ENCODE peak calls at places on chromosomes 11 and 22, in ten cellular contexts. V is uterus, Z is left ventricle myocardium inferior, D is tibial artery, U is brain microvascular endothelial cell, G is psoas muscle, Q is OCI-LY7, Y is cardiac muscle cell, L is body of pancreas, K is left lung. O is an unnamed sample.

GRCh38 chr11:45906096-45906682 is 882 bp downstream of the FREY1 start:
- DNase-seq in K (no peak), V (no peak), G (no peak), Y (no peak), Z (no peak), U (no peak), Q (no peak), D (no peak), L (peak), O (no peak)

GRCh38 chr22:25024895-25025294 is 72.4 kb downstream of the KIAA1671 start:
- DNase-seq in Q (no peak), G (no peak), Y (no peak), K (no peak), Z (no peak), V (no peak), D (no peak), U (no peak), L (no peak), O (no peak)

GRCh38 chr11:128905345-128906184 is 14.4 kb downstream of the KCNJ5 start:
- DNase-seq in Z (no peak), L (peak), Q (no peak), K (no peak), G (peak), V (no peak), Y (peak), U (no peak), D (no peak), O (peak)

GRCh38 chr11:92284558-92284957 is 59.9 kb downstream of the FAT3 start:
- DNase-seq in D (no peak), K (no peak), G (no peak), L (no peak), Y (no peak), Z (peak), U (no peak), V (no peak), Q (no peak), O (no peak)

GRCh38 chr11:29432719-29433325 is 584.0 kb downstream of the KCNA4 start:
- DNase-seq in K (no peak), V (no peak), U (no peak), Q (peak), L (no peak), Y (peak), Z (no peak), D (no peak), G (no peak), O (peak)

GRCh38 chr11:3180869-3181268 is 15.8 kb upstream of the OSBPL5 start:
- DNase-seq in Z (no peak), G (no peak), K (peak), L (no peak), V (no peak), U (no peak), Y (no peak), Q (no peak), D (peak), O (no peak)

GRCh38 chr11:102850973-102851745 is 7.8 kb upstream of the MMP3 start:
- DNase-seq in K (no peak), Q (no peak), D (no peak), V (no peak), L (no peak), U (peak), G (no peak), Y (peak), Z (no peak), O (peak)

GRCh38 chr11:92329137-92329536 is 104.5 kb downstream of the FAT3 start:
- DNase-seq in K (no peak), D (no peak), G (no peak), Y (no peak), U (no peak), L (no peak), Z (no peak), V (no peak), Q (no peak), O (no peak)

GRCh38 chr22:45112136-45112879 is 51.4 kb upstream of the NUP50 start:
- DNase-seq in D (no peak), Y (peak), G (peak), U (peak), Z (no peak), V (no peak), Q (no peak), L (no peak), K (no peak), O (peak)

GRCh38 chr11:83115992-83116641 is 40.8 kb upstream of the PCF11 start:
- DNase-seq in L (no peak), Y (no peak), V (no peak), K (no peak), Q (no peak), Z (no peak), G (no peak), U (no peak), D (no peak), O (no peak)

GRCh38 chr11:116364357-116364756 is 408.4 kb downstream of the BUD13 start:
- DNase-seq in L (no peak), G (no peak), K (no peak), V (no peak), Z (no peak), U (no peak), Y (no peak), Q (no peak), D (no peak), O (no peak)

GRCh38 chr11:6635082-6635932 is 16.1 kb upstream of the TPP1 start:
- DNase-seq in Z (peak), Y (peak), V (peak), D (no peak), L (no peak), U (no peak), G (peak), Q (no peak), K (no peak), O (no peak)

GRCh38 chr11:71914127-71914526 is 14.3 kb downstream of the XNDC1N start:
- DNase-seq in Z (no peak), Y (no peak), U (no peak), Q (no peak), V (no peak), L (no peak), D (no peak), G (no peak), K (no peak), O (no peak)

GRCh38 chr11:64344160-64344559 is 4.2 kb downstream of the CCDC88B start:
- DNase-seq in Y (no peak), L (no peak), K (no peak), D (no peak), V (no peak), G (no peak), U (no peak), Z (no peak), Q (no peak), O (no peak)

GRCh38 chr22:30005213-30005857 is 74.9 kb upstream of the HORMAD2 start:
- DNase-seq in V (peak), D (peak), Z (peak), U (peak), L (peak), K (peak), Q (peak), G (peak), Y (peak), O (peak)

GRCh38 chr22:47647181-47647580 is 884.7 kb downstream of the TBC1D22A start:
- DNase-seq in K (no peak), G (no peak), Z (no peak), Q (no peak), D (no peak), Y (no peak), L (no peak), V (no peak), U (no peak), O (no peak)

GRCh38 chr22:38338772-38339379 is 21.6 kb upstream of the CSNK1E start:
- DNase-seq in L (peak), Y (no peak), K (peak), V (peak), U (no peak), D (no peak), Z (no peak), Q (no peak), G (no peak), O (no peak)

GRCh38 chr22:29348956-29349355 is 33.5 kb upstream of the RASL10A start:
- DNase-seq in G (no peak), Q (no peak), K (no peak), D (no peak), V (no peak), Z (no peak), U (no peak), L (no peak), Y (no peak), O (peak)

GRCh38 chr11:115488945-115489344 is 15.3 kb downstream of the CADM1 start:
- DNase-seq in Q (no peak), U (peak), Z (no peak), Y (no peak), V (no peak), G (no peak), K (no peak), D (no peak), L (no peak), O (no peak)

GRCh38 chr22:46040471-46041465 is 63.8 kb upstream of the WNT7B start:
- DNase-seq in Q (peak), Y (no peak), G (no peak), Z (peak), V (peak), U (no peak), D (peak), L (peak), K (peak), O (no peak)

GRCh38 chr11:68021167-68021787 is 9.2 kb upstream of the NDUFS8 start:
- DNase-seq in G (no peak), K (no peak), V (no peak), Z (no peak), L (peak), Y (no peak), Q (peak), D (no peak), U (no peak), O (no peak)

GRCh38 chr11:108654994-108655631 is 9.8 kb upstream of the DDX10 start:
- DNase-seq in D (no peak), Y (peak), K (no peak), U (peak), Z (no peak), G (no peak), L (peak), Q (peak), V (peak), O (peak)

GRCh38 chr11:72038491-72038890 is 39.8 kb downstream of the IL18BP start:
- DNase-seq in Z (peak), G (peak), Q (no peak), L (peak), V (peak), K (peak), U (peak), D (peak), Y (peak), O (peak)

GRCh38 chr11:26847459-26847858 is 125.6 kb upstream of the SLC5A12 start:
- DNase-seq in Y (peak), D (peak), K (no peak), G (peak), Q (no peak), Z (no peak), U (peak), V (peak), L (no peak), O (no peak)

GRCh38 chr11:75827562-75827961 is 12.6 kb downstream of the UVRAG start:
- DNase-seq in L (no peak), Z (no peak), U (no peak), G (no peak), Q (no peak), D (no peak), V (no peak), K (no peak), Y (peak), O (no peak)

GRCh38 chr11:121441533-121441932 is 10.6 kb upstream of the SORL1 start:
- DNase-seq in Q (no peak), V (no peak), G (no peak), U (no peak), K (no peak), Y (no peak), Z (no peak), L (no peak), D (no peak), O (no peak)

GRCh38 chr11:10625281-10625981 is 57.0 kb upstream of the LYVE1 start:
- DNase-seq in K (no peak), G (no peak), U (no peak), V (no peak), L (no peak), Z (no peak), D (no peak), Y (no peak), Q (no peak), O (no peak)

GRCh38 chr11:10627306-10627705 is 58.8 kb upstream of the LYVE1 start:
- DNase-seq in Z (no peak), V (no peak), Q (no peak), K (no peak), Y (no peak), L (no peak), U (no peak), D (no peak), G (no peak), O (no peak)

GRCh38 chr11:10627816-10628215 is 59.4 kb upstream of the LYVE1 start:
- DNase-seq in Y (no peak), Z (no peak), Q (no peak), G (no peak), V (no peak), L (no peak), D (no peak), U (no peak), K (no peak), O (no peak)

GRCh38 chr11:10623797-10624761 is 55.6 kb upstream of the LYVE1 start:
- DNase-seq in Z (no peak), L (no peak), G (peak), K (peak), U (no peak), D (no peak), Y (peak), Q (peak), V (no peak), O (peak)

DNA sequence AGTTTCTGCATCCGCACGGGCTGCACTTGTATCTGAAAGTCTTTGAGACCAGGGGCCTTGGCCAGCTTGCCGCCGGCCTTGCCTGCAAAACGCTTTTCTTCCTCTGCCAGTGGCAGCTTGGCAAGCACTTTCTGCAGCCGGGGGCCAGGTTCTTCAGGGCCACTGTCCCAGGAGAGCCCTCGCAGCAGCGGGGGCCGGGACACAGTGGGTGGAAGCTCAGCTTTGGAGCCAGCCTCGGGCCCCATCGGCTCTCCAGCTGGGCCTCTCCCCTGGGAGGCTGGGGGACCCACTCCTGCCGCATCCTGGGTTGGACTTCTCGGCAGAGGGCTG is 57.5 kb upstream of the LYVE1 start:
- DNase-seq in Q (no peak), Y (no peak), G (no peak), L (no peak), V (no peak), K (no peak), Z (no peak), U (no peak), D (no peak), O (no peak)
- H3K27ac ChIP-seq in Q (no peak), Y (no peak), G (peak), L (no peak), V (peak), K (no peak), Z (peak), U (no peak), D (peak), O (no peak)

DNA sequence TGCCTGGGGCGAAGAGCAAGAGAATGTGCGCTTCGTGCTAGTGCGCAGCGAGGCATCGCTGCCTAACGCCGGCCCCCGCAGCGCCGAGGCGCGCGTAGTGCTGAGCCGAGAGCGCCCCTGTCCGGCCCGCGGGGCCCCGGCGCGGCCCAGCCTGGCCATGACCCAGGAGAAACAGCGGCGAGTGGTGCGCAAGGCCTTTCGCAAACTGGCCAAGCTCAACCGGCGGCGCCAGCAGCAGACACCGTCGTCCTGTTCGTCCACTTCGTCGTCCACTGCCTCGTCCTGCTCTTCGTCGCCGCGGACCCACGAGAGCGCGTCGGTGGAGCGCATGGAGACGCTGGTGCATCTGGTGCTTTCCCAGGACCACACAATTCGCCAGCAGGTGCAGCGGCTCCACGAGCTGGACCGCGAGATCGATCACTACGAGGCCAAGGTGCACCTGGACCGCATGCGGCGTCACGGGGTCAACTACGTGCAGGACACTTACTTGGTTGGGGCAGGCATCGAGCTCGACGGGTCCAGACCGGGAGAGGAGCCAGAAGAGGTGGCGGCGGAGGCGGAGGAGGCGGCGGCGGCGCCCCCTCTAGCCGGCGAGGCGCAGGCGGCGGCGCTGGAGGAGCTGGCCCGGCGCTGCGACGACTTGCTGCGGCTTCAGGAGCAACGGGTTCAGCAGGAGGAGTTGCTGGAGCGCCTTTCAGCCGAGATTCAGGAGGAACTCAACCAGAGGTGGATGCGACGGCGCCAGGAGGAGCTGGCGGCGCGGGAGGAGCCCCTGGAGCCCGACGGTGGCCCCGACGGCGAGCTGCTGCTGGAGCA is 1.0 kb downstream of the RASSF10 start:
- DNase-seq in V (no peak), Y (peak), Z (no peak), K (no peak), D (no peak), Q (no peak), L (peak), U (no peak), G (peak), O (peak)
- TF ChIP-seq CTCF in V (no peak), Y (peak), Z (no peak), K (no peak), D (no peak), Q (no peak), L (no peak), U (no peak), G (no peak), O (no peak)

GRCh38 chr11:690738-691633 is 4.0 kb downstream of the DEAF1 start:
- DNase-seq in G (no peak), L (no peak), D (no peak), Y (peak), K (no peak), Q (no peak), Z (no peak), V (no peak), U (no peak), O (no peak)

GRCh38 chr11:688681-689080 is 6.3 kb downstream of the DEAF1 start:
- DNase-seq in Y (no peak), Z (no peak), V (no peak), G (no peak), L (no peak), K (no peak), U (no peak), D (no peak), Q (no peak), O (no peak)

GRCh38 chr11:689630-690029 is 5.4 kb downstream of the DEAF1 start:
- DNase-seq in U (no peak), D (no peak), Y (no peak), Q (no peak), Z (no peak), K (no peak), G (no peak), L (no peak), V (no peak), O (no peak)

GRCh38 chr11:687751-688150 is 7.3 kb downstream of the DEAF1 start:
- DNase-seq in Z (no peak), L (no peak), Q (no peak), U (no peak), G (no peak), Y (no peak), K (no peak), D (no peak), V (no peak), O (no peak)

GRCh38 chr11:686451-687243 is 8.4 kb downstream of the DEAF1 start:
- DNase-seq in Y (no peak), V (no peak), D (no peak), L (no peak), Z (no peak), U (no peak), Q (no peak), K (no peak), G (no peak), O (no peak)
- H3K27ac ChIP-seq in Y (no peak), V (no peak), D (no peak), L (no peak), Z (no peak), U (no peak), Q (no peak), K (no peak), G (no peak), O (peak)

DNA sequence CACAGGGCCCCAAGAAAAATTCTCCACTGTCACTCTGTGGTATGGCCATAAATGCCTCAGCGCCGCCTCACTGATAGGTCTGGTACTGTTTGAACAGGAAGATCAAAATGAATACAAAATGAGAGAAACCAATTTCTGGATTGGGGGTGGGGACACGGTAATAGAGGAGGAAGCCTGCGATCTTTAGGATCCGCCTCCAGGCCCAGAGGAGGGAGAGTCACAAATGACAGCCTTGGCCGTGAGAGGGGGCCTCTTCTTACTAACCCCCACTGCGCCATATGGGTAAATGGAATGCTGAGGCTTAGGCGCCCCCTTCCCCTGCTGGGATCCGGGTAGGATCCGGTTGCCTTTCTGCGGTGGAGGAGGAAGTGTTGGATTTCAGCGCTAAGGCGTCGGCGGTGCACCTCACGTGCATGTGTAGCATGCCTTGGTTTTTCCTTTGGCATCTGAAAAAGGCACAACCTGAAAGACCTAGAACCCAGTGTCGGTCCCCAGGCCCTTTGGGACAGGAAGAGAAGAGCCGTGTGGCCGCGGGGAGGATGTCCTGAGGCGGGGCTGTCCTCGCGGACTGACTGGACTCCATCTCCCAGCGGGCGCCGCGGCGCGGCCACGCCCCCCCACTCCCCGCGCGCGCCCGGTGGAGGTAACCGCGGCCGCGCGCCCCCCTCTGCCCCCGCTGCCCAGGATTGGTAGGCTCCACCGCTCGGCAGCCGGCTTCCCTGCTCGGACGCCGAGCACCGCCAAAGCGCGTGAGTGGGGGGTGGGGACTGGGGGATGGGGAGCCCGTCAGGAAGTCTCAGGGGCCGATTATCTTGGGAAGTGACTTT is 718 bp upstream of the MADD start:
- DNase-seq in G (peak), Y (peak), V (peak), U (peak), Z (peak), K (peak), L (peak), D (peak), Q (peak), O (peak)
- TF ChIP-seq CTCF in G (no peak), Y (peak), V (no peak), U (peak), Z (peak), K (no peak), L (no peak), D (peak), Q (peak), O (peak)

O was measured in RWPE1.